ENCODE peak calls at places on chromosome 6, in seven cellular contexts. B is fibroblast of the aortic adventitia, K is activated B cell treated with CpG ODN at 0.5 μM for 24 hours, T is gastrocnemius medialis, Z is stomach, A is H9, W is adrenal gland. O is an unnamed sample.

GRCh38 chr6:120894077-120894476 is 440.2 kb downstream of the TBC1D32 start:
- DNase-seq in T (no peak), Z (no peak), B (no peak), A (no peak), K (no peak), W (no peak), O (peak)

GRCh38 chr6:15483060-15483459 is 179.8 kb downstream of the DTNBP1 start:
- DNase-seq in W (no peak), T (no peak), K (no peak), B (no peak), Z (no peak), A (no peak), O (no peak)

GRCh38 chr6:128731249-128732165 is 151.4 kb upstream of the LAMA2 start:
- DNase-seq in B (peak), W (no peak), T (no peak), A (peak), Z (no peak), K (no peak), O (peak)

GRCh38 chr6:134607411-134607810 is 289.5 kb upstream of the SGK1 start:
- DNase-seq in B (no peak), K (no peak), T (no peak), W (no peak), A (no peak), Z (no peak), O (no peak)

GRCh38 chr6:2931055-2931454 is 27.9 kb upstream of the SERPINB9 start:
- DNase-seq in A (no peak), K (no peak), T (no peak), B (no peak), W (no peak), Z (peak), O (no peak)

GRCh38 chr6:40477246-40478126 is 109.7 kb downstream of the LRFN2 start:
- DNase-seq in W (no peak), K (no peak), B (no peak), Z (no peak), A (peak), T (no peak), O (no peak)

GRCh38 chr6:142907544-142907943 is 37.4 kb downstream of the HIVEP2 start:
- DNase-seq in W (no peak), B (no peak), T (no peak), Z (no peak), K (no peak), A (no peak), O (no peak)

GRCh38 chr6:157563611-157564284 is 182.8 kb downstream of the ZDHHC14 start:
- DNase-seq in B (no peak), A (no peak), Z (no peak), K (no peak), W (no peak), T (no peak), O (no peak)

GRCh38 chr6:33787954-33788693 is 806 bp downstream of the LEMD2 start:
- DNase-seq in T (peak), Z (peak), K (peak), B (peak), A (peak), W (peak), O (peak)

GRCh38 chr6:122184260-122184934 is 215.1 kb upstream of the HSF2 start:
- DNase-seq in T (no peak), Z (no peak), A (no peak), K (no peak), W (no peak), B (peak), O (no peak)

GRCh38 chr6:131982740-131983259 is 31.6 kb upstream of the CCN2 start:
- DNase-seq in A (no peak), Z (no peak), K (no peak), B (peak), W (no peak), T (no peak), O (no peak)

GRCh38 chr6:34324738-34325444 is 67.6 kb downstream of the NUDT3 start:
- DNase-seq in W (peak), K (no peak), Z (no peak), A (no peak), T (peak), B (peak), O (no peak)

GRCh38 chr6:18019539-18020534 is 32.4 kb upstream of the KIF13A start:
- DNase-seq in K (no peak), W (peak), T (no peak), A (peak), Z (no peak), B (no peak), O (no peak)

GRCh38 chr6:154414021-154414813 is 57.6 kb upstream of the IPCEF1 start:
- DNase-seq in A (no peak), W (no peak), K (no peak), T (no peak), B (peak), Z (no peak), O (no peak)

GRCh38 chr6:24659547-24659946 is 7.2 kb downstream of the TDP2 start:
- DNase-seq in B (peak), K (no peak), W (no peak), A (no peak), Z (no peak), T (no peak), O (no peak)

GRCh38 chr6:167805349-167806060 is 21.2 kb upstream of the AFDN start:
- DNase-seq in K (no peak), Z (no peak), A (no peak), W (no peak), T (no peak), B (no peak), O (no peak)

GRCh38 chr6:71444222-71444621 is 155.6 kb downstream of the OGFRL1 start:
- DNase-seq in Z (no peak), A (no peak), W (no peak), B (peak), T (no peak), K (no peak), O (no peak)

GRCh38 chr6:143110572-143110971 is 49.9 kb downstream of the AIG1 start:
- DNase-seq in A (no peak), K (no peak), Z (no peak), B (no peak), W (no peak), T (no peak), O (no peak)

GRCh38 chr6:80449756-80450155 is 343.3 kb downstream of the BCKDHB start:
- DNase-seq in T (no peak), B (peak), W (no peak), A (no peak), Z (no peak), K (no peak), O (no peak)

GRCh38 chr6:3039384-3039783 is 28.9 kb upstream of the RIPK1 start:
- DNase-seq in W (no peak), Z (no peak), A (no peak), K (no peak), B (no peak), T (no peak), O (no peak)

GRCh38 chr6:138012682-138013081 is 94.5 kb downstream of the PERP start:
- DNase-seq in T (no peak), A (no peak), B (no peak), W (no peak), K (no peak), Z (no peak), O (peak)

GRCh38 chr6:117007659-117008058 is 130.6 kb downstream of the RFX6 start:
- DNase-seq in A (no peak), W (no peak), T (no peak), B (no peak), K (no peak), Z (no peak), O (no peak)

GRCh38 chr6:6591778-6592388 is 3.4 kb downstream of the LY86 start:
- DNase-seq in W (peak), A (no peak), K (no peak), T (peak), B (no peak), Z (no peak), O (no peak)

GRCh38 chr6:42075159-42075838 is 25.0 kb downstream of the TAF8 start:
- DNase-seq in A (peak), T (peak), K (peak), B (peak), Z (peak), W (peak), O (peak)

GRCh38 chr6:50977796-50978195 is 159.1 kb downstream of the TFAP2B start:
- DNase-seq in K (no peak), B (no peak), T (no peak), A (no peak), Z (no peak), W (no peak), O (no peak)

GRCh38 chr6:55282145-55282544 is 45.1 kb upstream of the GFRAL start:
- DNase-seq in B (no peak), W (no peak), T (no peak), K (no peak), Z (no peak), A (no peak), O (no peak)

GRCh38 chr6:66662196-66662595 is 955.2 kb upstream of the EYS start:
- DNase-seq in T (no peak), K (no peak), Z (no peak), B (peak), A (no peak), W (no peak), O (no peak)

GRCh38 chr6:34859951-34860350 is 27.9 kb downstream of the TAF11 start:
- DNase-seq in B (no peak), A (no peak), Z (no peak), K (no peak), T (no peak), W (no peak), O (no peak)

GRCh38 chr6:125255201-125255600 is 46.6 kb downstream of the HDDC2 start:
- DNase-seq in Z (no peak), B (no peak), W (no peak), T (no peak), K (no peak), A (no peak), O (no peak)

GRCh38 chr6:35242486-35242885 is 17.0 kb upstream of the ZNF76 start:
- DNase-seq in T (no peak), K (no peak), Z (no peak), A (no peak), B (no peak), W (no peak), O (no peak)

GRCh38 chr6:63663147-63663877 is 27.7 kb downstream of the PHF3 start:
- DNase-seq in A (no peak), Z (no peak), K (no peak), W (no peak), B (peak), T (no peak), O (no peak)

GRCh38 chr6:108570518-108570917 is 9.8 kb downstream of the FOXO3 start:
- DNase-seq in Z (no peak), B (no peak), K (no peak), W (no peak), A (no peak), T (no peak), O (no peak)

GRCh38 chr6:157905590-157906337 is 75.9 kb upstream of the SYNJ2 start:
- DNase-seq in K (no peak), A (no peak), B (no peak), T (no peak), W (no peak), Z (no peak), O (no peak)

GRCh38 chr6:26105842-26106241 is 18.6 kb downstream of the HFE start:
- DNase-seq in T (no peak), A (no peak), K (no peak), B (peak), W (no peak), Z (no peak), O (no peak)

DNA sequence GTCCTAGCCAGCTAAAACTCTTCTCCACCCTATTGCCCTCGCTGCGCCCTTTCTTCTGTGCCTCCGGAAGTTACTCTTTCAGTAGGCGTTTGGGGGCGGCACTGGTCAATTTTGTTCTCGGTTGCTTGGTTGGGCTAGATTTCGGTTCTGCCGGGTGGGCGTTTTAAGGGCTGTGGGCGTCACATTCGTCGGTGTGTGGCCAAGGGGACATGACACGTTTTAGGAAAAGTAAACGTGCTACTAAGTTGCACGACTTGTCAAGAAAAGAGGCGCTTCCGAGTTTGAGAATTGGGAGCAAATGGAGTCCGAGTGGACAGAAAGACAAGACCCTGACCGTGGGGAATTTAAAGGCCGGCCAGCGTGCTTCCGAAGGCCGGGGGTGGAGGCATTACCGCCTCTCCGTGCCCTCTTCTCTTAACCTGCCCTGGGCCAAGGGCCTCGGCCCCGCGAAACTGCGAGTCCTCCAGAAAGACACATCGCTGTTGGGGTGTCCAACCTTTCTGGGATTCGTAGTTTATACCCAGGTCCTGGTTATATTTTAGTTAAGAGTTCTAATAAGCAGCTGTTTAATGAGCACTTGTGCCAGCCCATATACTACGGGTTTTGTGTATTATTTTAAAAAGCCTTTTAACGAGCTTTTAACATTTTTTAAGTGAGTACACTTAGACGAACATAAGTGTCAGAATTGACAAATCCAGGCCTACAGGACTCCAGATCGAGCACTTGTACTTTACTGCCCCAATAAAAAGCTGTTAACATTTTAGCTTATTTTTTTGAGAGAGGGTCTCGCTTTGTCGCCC is 664 bp upstream of the BAG6 start:
- DNase-seq in K (no peak), T (peak), Z (peak), W (peak), A (peak), B (no peak), O (no peak)
- TF ChIP-seq CTCF in K (no peak), T (no peak), Z (no peak), W (no peak), A (no peak), B (peak), O (no peak)

DNA sequence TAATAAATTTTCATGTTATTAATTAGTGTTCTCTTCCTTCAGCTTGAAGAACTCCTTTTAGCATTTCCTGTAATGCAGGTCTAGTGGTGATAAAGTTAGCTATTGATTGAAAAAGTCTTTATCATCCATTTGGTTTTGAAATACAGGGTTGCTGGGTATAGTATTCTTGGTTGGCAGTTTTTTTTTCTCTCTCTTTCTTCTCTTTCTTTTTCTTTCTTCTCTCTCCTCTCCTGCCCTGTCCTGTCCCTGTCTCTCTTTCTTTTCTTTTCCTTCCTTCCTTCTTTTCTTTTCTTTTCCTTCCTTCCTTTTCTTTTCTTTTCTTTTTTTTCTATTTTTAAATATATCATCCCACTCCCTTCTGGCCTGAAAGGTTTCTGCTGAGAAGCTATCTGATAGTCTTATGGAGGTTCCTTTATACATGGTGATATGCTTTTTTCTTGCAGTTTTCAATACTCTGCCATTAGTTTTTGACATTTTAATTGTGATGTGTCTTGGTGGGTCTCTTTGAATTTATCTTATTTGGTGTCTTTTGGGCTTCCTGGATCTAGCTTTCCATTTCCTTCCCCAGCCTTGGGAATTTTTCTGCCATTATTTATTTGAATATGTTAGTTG is 55.4 kb downstream of the CDC5L start:
- DNase-seq in T (no peak), K (no peak), W (no peak), A (no peak), B (no peak), Z (no peak), O (no peak)
- TF ChIP-seq CTCF in T (no peak), K (no peak), W (no peak), A (no peak), B (no peak), Z (no peak), O (no peak)

GRCh38 chr6:145704153-145704781 is 31.1 kb downstream of the EPM2A start:
- DNase-seq in W (no peak), A (no peak), Z (no peak), K (no peak), B (peak), T (no peak), O (no peak)
- TF ChIP-seq CTCF in W (peak), A (peak), Z (no peak), K (no peak), B (peak), T (peak), O (peak)

DNA sequence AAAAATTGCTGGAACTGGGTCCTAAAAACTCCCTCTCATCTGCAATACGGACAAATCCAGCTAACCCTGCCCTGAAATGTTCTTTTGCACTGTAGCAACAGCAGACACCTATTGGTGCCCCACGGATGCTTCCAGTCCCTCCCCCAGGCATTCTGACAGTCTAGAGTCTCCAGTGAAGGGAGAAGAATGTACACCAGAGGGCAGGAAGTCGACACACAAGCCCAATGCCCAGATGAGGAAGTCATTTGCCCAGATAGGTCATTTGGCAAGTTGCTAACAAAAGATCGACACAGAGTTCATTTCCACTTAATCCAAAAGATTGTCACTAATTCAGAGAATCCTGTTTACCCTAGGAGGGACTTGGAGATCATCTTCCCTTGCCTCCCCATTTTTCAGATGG is 293.0 kb upstream of the PRDM1 start:
- DNase-seq in T (no peak), W (no peak), Z (no peak), A (no peak), B (no peak), K (no peak), O (peak)
- TF ChIP-seq CTCF in T (no peak), W (peak), Z (no peak), A (no peak), B (no peak), K (no peak), O (no peak)

DNA sequence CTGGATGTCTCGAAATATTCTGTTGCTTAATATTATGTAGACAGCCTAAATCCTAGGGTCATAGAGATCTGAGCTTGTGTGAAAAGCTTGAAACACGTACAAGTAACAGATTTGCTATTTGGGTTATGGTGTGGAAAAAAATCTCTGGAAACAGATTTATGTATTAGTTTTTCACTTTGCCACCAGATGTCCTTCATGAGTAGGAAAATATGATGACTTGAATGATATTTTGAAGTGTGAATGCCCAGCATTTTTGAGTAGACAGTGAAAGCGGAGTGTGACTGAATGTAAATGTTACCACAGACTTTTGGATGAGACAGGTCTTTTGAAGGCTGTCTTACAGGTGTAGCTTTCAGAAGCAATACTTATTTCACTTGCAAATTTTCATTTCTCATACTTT is 4.2 kb upstream of the BMP6 start:
- DNase-seq in W (no peak), K (no peak), T (no peak), Z (no peak), B (peak), A (no peak), O (no peak)
- TF ChIP-seq CTCF in W (peak), K (no peak), T (peak), Z (no peak), B (peak), A (no peak), O (no peak)

DNA sequence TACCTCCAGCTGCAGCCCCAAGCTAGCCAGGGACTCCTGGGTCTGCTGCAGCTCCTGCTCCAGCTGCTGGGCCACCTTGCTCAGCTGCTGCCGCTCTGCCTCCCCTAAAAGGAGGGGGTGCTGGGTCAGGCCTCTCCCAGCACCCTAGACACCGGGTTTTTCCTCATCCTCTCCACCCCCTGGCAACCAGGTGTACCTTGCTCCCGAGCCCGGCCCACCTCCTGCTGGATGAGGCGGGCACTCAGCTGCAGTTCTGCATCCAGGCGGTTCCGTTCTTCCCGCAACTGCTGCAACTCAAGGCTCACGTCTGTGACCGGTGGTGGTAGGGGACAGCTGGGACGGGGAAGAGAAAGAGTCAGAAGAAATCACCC is 6.1 kb upstream of the PSORS1C2 start:
- DNase-seq in A (no peak), B (no peak), W (no peak), K (no peak), T (no peak), Z (no peak), O (no peak)
- TF ChIP-seq CTCF in A (no peak), B (no peak), W (no peak), K (no peak), T (no peak), Z (peak), O (no peak)

O was measured in Calu3.